ENCODE peak calls at places on chromosomes 12 and 14, in five cellular contexts. D is MCF 10A, O is BJ, B is GM12865, N is sigmoid colon. H is an unnamed sample.

GRCh38 chr12:33536431-33536830 is 96.8 kb upstream of the SYT10 start:
- DNase-seq in D (no peak), O (no peak), B (no peak), N (no peak), H (no peak)

GRCh38 chr14:74221741-74222140 is 17.5 kb upstream of the VSX2 start:
- DNase-seq in D (no peak), O (no peak), B (no peak), N (no peak), H (no peak)

GRCh38 chr14:29820785-29821184 is 106.9 kb downstream of the PRKD1 start:
- DNase-seq in D (no peak), O (no peak), B (no peak), N (no peak), H (no peak)

GRCh38 chr14:50714452-50715073 is 46.5 kb upstream of the SAV1 start:
- DNase-seq in D (peak), O (no peak), B (peak), N (no peak), H (no peak)

GRCh38 chr12:114412825-114413749 is 7.1 kb upstream of the TBX5 start:
- DNase-seq in D (no peak), O (no peak), B (no peak), N (no peak), H (no peak)

GRCh38 chr12:116381744-116382455 is 104.4 kb upstream of the MED13L start:
- DNase-seq in D (peak), O (peak), B (no peak), N (no peak), H (no peak)

GRCh38 chr14:29868000-29868399 is 59.6 kb downstream of the PRKD1 start:
- DNase-seq in D (no peak), O (no peak), B (no peak), N (no peak), H (no peak)

GRCh38 chr14:98770151-98770550 is 501.8 kb downstream of the BCL11B start:
- DNase-seq in D (no peak), O (no peak), B (no peak), N (no peak), H (no peak)

GRCh38 chr12:93894391-93895095 is 217.4 kb downstream of the CRADD start:
- DNase-seq in D (no peak), O (no peak), B (no peak), N (peak), H (peak)

GRCh38 chr12:24711056-24711455 is 237.8 kb downstream of the BCAT1 start:
- DNase-seq in D (no peak), O (no peak), B (no peak), N (no peak), H (no peak)

GRCh38 chr12:105470601-105471000 is 140.1 kb downstream of the C12orf75 start:
- DNase-seq in D (no peak), O (no peak), B (no peak), N (no peak), H (no peak)

GRCh38 chr14:92513204-92513965 is at the start of gene RIN3:
- DNase-seq in D (peak), O (no peak), B (peak), N (peak), H (peak)

GRCh38 chr12:120453060-120453761 is 7.0 kb downstream of the GATC start:
- DNase-seq in D (no peak), O (no peak), B (no peak), N (no peak), H (no peak)

GRCh38 chr14:96120941-96121340 is 81.8 kb downstream of the C14orf132 start:
- DNase-seq in D (no peak), O (no peak), B (no peak), N (no peak), H (no peak)

GRCh38 chr12:93870020-93870795 is 193.0 kb downstream of the CRADD start:
- DNase-seq in D (no peak), O (no peak), B (no peak), N (no peak), H (no peak)

GRCh38 chr12:32706337-32707024 is 27.4 kb downstream of the DNM1L start:
- DNase-seq in D (no peak), O (no peak), B (no peak), N (no peak), H (no peak)

GRCh38 chr12:62922539-62922938 is 12.4 kb downstream of the PPM1H start:
- DNase-seq in D (no peak), O (no peak), B (no peak), N (no peak), H (no peak)

GRCh38 chr14:52131640-52132320 is 62.9 kb upstream of the NID2 start:
- DNase-seq in D (peak), O (no peak), B (peak), N (peak), H (peak)

GRCh38 chr14:65866906-65867305 is 454.4 kb downstream of the FUT8 start:
- DNase-seq in D (no peak), O (no peak), B (no peak), N (no peak), H (no peak)

GRCh38 chr14:24789277-24789832 is 155.4 kb upstream of the GZMB start:
- DNase-seq in D (no peak), O (no peak), B (no peak), N (no peak), H (no peak)

GRCh38 chr14:80269338-80269935 is 58.1 kb upstream of the DIO2 start:
- DNase-seq in D (peak), O (no peak), B (no peak), N (no peak), H (no peak)

GRCh38 chr12:32298917-32299316 is 100.4 kb upstream of the FGD4 start:
- DNase-seq in D (no peak), O (peak), B (no peak), N (no peak), H (no peak)

GRCh38 chr12:79844693-79845092 is 90.2 kb downstream of the PPP1R12A start:
- DNase-seq in D (peak), O (peak), B (no peak), N (no peak), H (no peak)

GRCh38 chr14:92122351-92122677 is 545 bp downstream of the CPSF2 start:
- DNase-seq in D (peak), O (no peak), B (peak), N (no peak), H (no peak)

DNA sequence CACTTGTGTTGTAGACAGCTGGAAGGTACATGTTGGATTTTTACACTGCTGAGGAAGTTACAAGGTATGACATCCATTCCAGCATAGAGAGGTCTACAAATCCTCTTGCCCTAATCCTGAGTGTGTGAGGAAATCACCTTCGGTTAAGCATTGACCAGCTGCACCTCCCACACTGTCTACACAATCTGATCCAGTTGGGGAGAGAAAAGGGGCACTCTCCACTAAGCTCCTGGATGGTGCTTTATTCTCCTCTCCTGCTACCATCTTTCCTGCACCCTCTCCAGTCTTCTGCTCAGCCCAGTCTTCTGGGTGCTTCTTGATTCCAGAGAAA is at the start of gene OR6J1:
- DNase-seq in D (no peak), O (no peak), B (no peak), N (no peak), H (no peak)
- TF ChIP-seq CTCF in D (no peak), O (no peak), B (no peak), N (no peak), H (no peak)

DNA sequence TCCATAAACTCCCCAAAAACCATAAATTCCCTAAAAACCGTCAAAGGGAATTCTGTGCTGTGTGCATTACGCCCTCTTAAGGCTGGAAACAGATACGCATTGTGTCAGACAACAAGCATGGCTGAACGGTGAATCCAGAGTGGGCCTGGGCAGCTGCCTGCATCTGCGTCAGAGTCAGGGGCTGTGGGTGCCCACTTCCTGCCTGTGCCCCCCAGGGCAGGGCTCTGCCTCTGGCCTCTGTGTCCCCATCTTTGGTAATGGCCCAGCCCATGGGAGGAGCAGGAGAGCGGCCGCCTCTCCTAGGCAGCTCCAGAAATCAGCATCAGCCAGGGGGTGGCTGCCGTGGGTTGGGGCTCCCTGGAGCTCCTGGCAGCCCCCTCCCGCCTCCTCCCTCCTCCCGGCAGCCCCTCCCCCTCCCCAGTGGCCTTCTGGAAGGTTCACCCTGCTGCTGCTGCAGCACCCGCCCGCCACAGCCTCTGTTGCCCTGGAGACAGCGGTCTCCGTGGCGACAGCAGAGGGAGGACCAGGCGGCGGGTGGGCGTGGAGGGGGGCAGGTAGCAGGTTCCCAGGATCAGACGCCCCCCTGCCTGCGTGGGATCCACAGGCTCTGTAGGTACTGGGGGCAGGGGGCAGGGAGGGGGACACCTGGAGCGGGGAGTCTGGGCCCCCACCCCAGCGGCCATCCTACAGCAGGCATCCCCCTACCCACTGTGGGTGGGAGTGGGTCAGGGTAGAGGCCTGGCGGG is 5.9 kb downstream of the MMP17 start:
- DNase-seq in D (peak), O (no peak), B (no peak), N (no peak), H (peak)
- TF ChIP-seq CTCF in D (peak), O (peak), B (peak), N (no peak), H (peak)

GRCh38 chr12:42997032-42997431 is 407.5 kb upstream of the PRICKLE1 start:
- DNase-seq in D (no peak), O (no peak), B (no peak), N (no peak), H (no peak)
- TF ChIP-seq CTCF in D (no peak), O (no peak), B (no peak), N (no peak), H (no peak)

DNA sequence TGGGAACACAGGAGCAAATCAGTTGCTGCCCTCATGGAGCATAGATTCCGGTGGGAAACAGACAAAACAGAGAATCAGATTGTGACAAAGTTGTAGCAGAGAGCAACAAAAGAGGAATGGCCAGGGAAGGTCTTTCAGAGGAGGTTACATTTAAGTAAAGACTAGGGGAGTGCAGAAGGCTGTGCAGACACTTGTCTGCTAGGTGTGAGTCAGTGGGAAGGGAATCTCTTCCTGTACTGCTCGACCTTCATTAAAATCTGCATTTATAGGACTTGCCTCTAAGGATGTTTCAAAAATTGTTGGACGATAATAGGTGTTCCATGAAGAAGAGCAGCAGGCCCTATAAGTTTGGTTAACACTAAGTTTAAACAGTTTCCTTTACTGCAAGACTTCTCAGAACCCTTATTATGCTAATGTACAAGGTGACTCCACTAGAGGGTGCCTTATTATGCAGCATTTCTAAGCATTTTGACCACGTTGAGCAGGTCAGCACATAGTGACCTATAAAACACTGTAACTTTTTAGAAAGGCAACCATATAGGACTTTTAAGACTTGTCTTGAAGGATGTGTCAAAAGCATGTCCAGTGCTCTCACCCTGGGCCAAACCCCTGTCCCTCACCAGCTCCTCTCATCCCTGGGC is 91.8 kb upstream of the RIC8B start:
- DNase-seq in D (peak), O (no peak), B (peak), N (no peak), H (no peak)
- TF ChIP-seq CTCF in D (no peak), O (peak), B (peak), N (no peak), H (no peak)

GRCh38 chr12:101830391-101831325 is at the start of gene GNPTAB:
- DNase-seq in D (peak), O (peak), B (peak), N (peak), H (peak)
- TF ChIP-seq CTCF in D (peak), O (peak), B (peak), N (peak), H (peak)

GRCh38 chr12:113172185-113172584 is 13.1 kb downstream of the DDX54 start:
- DNase-seq in D (no peak), O (no peak), B (no peak), N (no peak), H (no peak)
- TF ChIP-seq CTCF in D (no peak), O (no peak), B (no peak), N (no peak), H (no peak)

H was measured in glutamatergic neuron.